ENCODE peak calls at places on chromosome 3, in seven cellular contexts. D, C, Y, V, Z, K and M are unnamed samples. For H3K27me3, the result is how much of the 10 kb centered on the place peaks cover.

GRCh38 chr3:103308921-103309320 is 874.1 kb downstream of the ZPLD1 start:
- DNase-seq in C (no peak), Y (no peak), D (no peak), V (no peak), K (no peak), Z (peak), M (peak)

GRCh38 chr3:149964296-149964695 is 6.4 kb downstream of the PFN2 start:
- DNase-seq in D (no peak), K (no peak), Y (no peak), C (no peak), V (no peak), Z (no peak), M (no peak)

GRCh38 chr3:48662753-48663488 is at the start of gene CELSR3:
- DNase-seq in K (no peak), Y (peak), V (peak), D (no peak), Z (peak), C (no peak), M (no peak)

GRCh38 chr3:76403556-76403955 is 618.2 kb upstream of the ZNF717 start:
- DNase-seq in Y (peak), V (no peak), C (no peak), D (no peak), K (no peak), Z (no peak), M (no peak)

GRCh38 chr3:145939431-145939830 is 221.6 kb downstream of the PLOD2 start:
- DNase-seq in K (no peak), Z (no peak), V (no peak), C (no peak), Y (no peak), D (no peak), M (no peak)

GRCh38 chr3:17802993-17803392 is 60.6 kb upstream of the TBC1D5 start:
- DNase-seq in Y (no peak), C (no peak), K (no peak), V (no peak), D (no peak), Z (no peak), M (no peak)

GRCh38 chr3:175185903-175186302 is 326.8 kb downstream of the NAALADL2 start:
- DNase-seq in Z (no peak), K (no peak), C (no peak), V (no peak), Y (no peak), D (no peak), M (no peak)

GRCh38 chr3:99920530-99921376 is 103.1 kb downstream of the CMSS1 start:
- DNase-seq in K (no peak), Y (no peak), C (no peak), D (no peak), V (peak), Z (peak), M (no peak)

GRCh38 chr3:195863121-195864061 is 45.0 kb downstream of the TNK2 start:
- DNase-seq in V (peak), D (peak), Z (peak), K (peak), C (peak), Y (peak), M (no peak)

GRCh38 chr3:185959609-185960517 is 22.0 kb upstream of the TRA2B start:
- DNase-seq in C (no peak), V (no peak), Y (no peak), Z (peak), D (no peak), K (no peak), M (no peak)

GRCh38 chr3:177337548-177338331 is 140.5 kb upstream of the TBL1XR1 start:
- DNase-seq in V (no peak), Z (no peak), Y (no peak), K (no peak), D (no peak), C (no peak), M (no peak)

GRCh38 chr3:170700054-170700404 is 114.2 kb upstream of the SLC7A14 start:
- DNase-seq in V (no peak), Z (no peak), Y (no peak), K (no peak), D (no peak), C (no peak), M (no peak)

GRCh38 chr3:136753112-136753939 is 1.1 kb upstream of the STAG1 start:
- DNase-seq in C (no peak), D (no peak), Z (no peak), V (no peak), Y (no peak), K (no peak), M (no peak)

GRCh38 chr3:101542952-101543351 is 18.7 kb upstream of the TRMT10C start:
- DNase-seq in Z (no peak), D (no peak), V (no peak), C (no peak), Y (no peak), K (no peak), M (no peak)

GRCh38 chr3:3998140-3998977 is 199.1 kb downstream of the LRRN1 start:
- DNase-seq in V (no peak), C (peak), D (peak), Z (peak), K (no peak), Y (no peak), M (peak)

GRCh38 chr3:46080124-46080991 is 53.1 kb upstream of the XCR1 start:
- DNase-seq in D (no peak), Y (no peak), K (no peak), Z (no peak), V (no peak), C (no peak), M (no peak)

GRCh38 chr3:13020159-13020558 is 53.1 kb downstream of the IQSEC1 start:
- DNase-seq in V (no peak), C (no peak), Y (no peak), K (peak), D (no peak), Z (no peak), M (no peak)

GRCh38 chr3:13021934-13022265 is 51.3 kb downstream of the IQSEC1 start:
- DNase-seq in Y (no peak), V (no peak), D (no peak), K (peak), Z (no peak), C (no peak), M (no peak)

GRCh38 chr3:13019706-13020105 is 53.5 kb downstream of the IQSEC1 start:
- DNase-seq in K (peak), C (no peak), Z (peak), D (no peak), V (no peak), Y (no peak), M (no peak)

GRCh38 chr3:13022348-13023250 is 50.6 kb downstream of the IQSEC1 start:
- DNase-seq in Z (peak), C (no peak), D (peak), V (peak), K (peak), Y (peak), M (no peak)

GRCh38 chr3:13021141-13021933 is 51.9 kb downstream of the IQSEC1 start:
- DNase-seq in Y (no peak), V (no peak), C (no peak), D (no peak), Z (no peak), K (peak), M (no peak)
- H3K4me3 ChIP-seq in Y (peak), V (no peak), C (no peak), D (no peak), Z (no peak), K (peak), M (no peak)

GRCh38 chr3:69305011-69305410 is 80.9 kb downstream of the FRMD4B start:
- DNase-seq in K (no peak), V (no peak), C (no peak), Y (no peak), D (no peak), Z (no peak), M (no peak)
- H3K27ac ChIP-seq in K (no peak), V (no peak), C (no peak), Y (no peak), D (no peak), Z (no peak), M (no peak)

DNA sequence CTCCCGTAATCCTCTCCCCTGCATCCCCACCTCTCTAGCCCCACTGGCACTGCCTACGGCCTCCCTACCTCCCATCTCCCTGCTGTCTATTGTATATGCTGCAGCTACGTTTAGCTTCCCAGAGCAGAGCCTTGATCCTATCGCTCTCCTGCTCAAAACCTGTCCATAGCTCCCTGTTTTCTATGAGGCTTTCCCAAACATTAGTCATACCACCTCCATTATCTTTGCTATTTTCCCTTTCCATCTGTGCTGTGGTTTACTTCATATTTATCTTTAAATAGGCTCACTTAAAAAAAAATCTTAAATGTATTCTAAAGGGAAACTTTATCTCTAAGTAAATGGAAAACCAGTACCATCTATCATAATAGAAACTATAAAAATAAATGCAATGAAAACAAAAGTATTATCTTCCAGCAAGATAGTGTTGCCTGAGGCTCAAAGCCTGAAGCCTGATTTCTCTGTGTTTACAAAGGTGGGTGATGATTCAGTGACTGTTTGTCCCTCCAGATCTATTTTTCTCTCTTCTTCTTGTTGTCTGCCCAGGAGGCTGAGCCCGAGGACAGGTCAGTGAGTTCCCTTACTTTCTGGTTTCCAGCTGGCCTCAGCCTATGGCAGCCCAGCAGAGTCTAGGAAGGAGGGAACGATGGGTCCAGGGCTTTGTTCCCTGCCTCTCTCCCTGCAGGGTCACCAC is 397.1 kb upstream of the CFAP20DC start:
- DNase-seq in C (no peak), V (no peak), Z (no peak), Y (no peak), K (no peak), D (no peak), M (no peak)
- H3K27me3 ChIP-seq in C (under half), V (under half), Z (under half), Y (under half), K (under half), D (under half), M (under half)

DNA sequence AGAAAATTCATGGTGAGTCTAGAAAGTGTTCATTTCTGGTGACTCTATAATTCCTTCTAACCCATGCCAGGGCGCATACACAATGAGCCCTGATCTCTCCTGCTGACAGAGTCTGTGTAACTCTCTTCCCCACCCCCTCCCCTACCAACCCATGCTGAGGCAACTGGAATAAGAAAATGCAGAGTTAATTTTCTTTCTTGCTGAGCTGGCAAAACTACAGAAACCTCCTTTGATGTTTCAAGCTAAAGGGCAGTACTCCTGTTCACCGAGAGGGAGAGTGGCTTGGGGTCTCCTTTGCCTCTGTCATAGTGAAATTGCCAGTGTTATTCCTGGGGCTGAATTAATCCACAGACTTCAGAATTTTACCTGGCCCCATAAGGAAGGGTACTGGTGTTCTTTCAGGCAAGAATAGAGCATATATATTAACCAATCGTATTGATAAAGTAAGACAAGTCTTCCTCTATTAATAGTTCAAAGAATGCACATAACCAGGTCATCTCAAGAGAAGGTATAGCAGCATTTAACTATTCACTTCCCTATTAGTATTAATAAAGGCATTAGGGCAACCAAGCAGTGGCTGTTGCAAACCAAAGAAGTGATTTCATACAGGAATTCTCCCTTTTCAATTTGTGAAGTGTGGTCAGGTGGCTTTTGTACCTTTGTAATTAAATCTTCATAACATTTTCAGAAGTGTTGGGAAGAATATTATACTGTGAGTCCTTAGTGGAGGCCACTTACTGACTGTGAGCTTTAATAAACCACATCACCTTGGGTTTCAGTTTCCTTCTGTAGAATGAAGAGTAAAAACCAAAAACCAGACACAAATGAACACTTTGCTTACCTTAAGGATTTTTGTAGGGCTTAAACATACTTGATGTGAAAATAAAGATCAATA is 4.1 kb downstream of the GAP43 start:
- DNase-seq in Z (peak), C (no peak), K (no peak), V (no peak), Y (no peak), D (no peak), M (no peak)
- H3K4me3 ChIP-seq in Z (no peak), C (no peak), K (no peak), V (no peak), Y (no peak), D (no peak), M (no peak)

GRCh38 chr3:25447285-25447684 is 19.2 kb downstream of the RARB start:
- DNase-seq in Z (no peak), D (no peak), V (no peak), Y (no peak), K (no peak), C (no peak), M (no peak)

GRCh38 chr3:25447925-25448324 is 19.9 kb downstream of the RARB start:
- DNase-seq in D (no peak), C (no peak), Z (no peak), K (no peak), Y (no peak), V (no peak), M (no peak)

GRCh38 chr3:25452185-25452584 is 24.1 kb downstream of the RARB start:
- DNase-seq in V (no peak), D (no peak), Y (no peak), K (no peak), Z (no peak), C (no peak), M (no peak)

GRCh38 chr3:25448750-25449684 is 21.0 kb downstream of the RARB start:
- DNase-seq in V (peak), K (peak), D (no peak), Y (no peak), C (no peak), Z (peak), M (no peak)

DNA sequence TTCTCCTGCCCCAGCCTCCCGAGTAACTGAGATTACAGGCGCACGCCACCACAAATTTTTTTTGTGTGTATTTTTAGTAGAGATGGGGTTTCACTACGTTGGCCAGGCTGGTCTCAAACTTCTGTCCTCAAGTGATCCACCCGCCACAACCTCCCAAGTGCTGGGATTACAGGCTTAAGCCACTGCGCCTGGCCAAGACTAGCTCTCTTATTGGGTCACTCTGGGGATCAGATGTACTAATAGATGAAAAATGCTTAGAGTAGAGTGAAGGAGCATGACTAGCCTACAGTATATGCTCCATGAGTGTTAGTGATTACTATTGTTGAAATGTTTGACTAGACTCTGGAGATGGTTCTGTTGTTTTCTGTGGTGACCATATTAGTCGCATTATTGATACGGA is 21.8 kb downstream of the RARB start:
- DNase-seq in K (no peak), D (no peak), V (no peak), Y (no peak), Z (no peak), C (no peak), M (no peak)
- H3K27ac ChIP-seq in K (peak), D (no peak), V (peak), Y (no peak), Z (no peak), C (no peak), M (no peak)

DNA sequence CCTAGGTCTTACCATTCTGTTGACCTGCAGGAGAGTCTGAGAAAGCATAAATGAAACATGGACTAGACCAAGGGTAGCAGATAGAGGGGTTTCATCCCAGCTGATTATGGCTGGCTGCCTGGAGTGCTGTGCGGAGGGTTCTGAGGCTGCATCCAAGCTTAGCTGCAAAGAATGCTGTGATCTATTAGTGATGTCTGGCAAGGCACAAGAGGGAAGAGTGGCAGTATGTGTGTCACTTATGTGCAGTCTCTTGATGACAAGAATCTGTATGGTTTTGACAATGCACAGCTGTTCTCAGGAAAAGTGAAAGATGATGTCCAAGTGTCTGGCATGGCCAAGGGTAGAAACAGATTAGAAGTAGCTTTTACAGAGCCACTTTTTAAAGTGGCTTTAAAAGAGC is 54.3 kb downstream of the SLC6A11 start:
- DNase-seq in Y (no peak), V (no peak), D (no peak), Z (no peak), C (no peak), K (no peak), M (no peak)
- H3K27me3 ChIP-seq in Y (under half), V (under half), D (under half), Z (under half), C (under half), K (under half), M (under half)

GRCh38 chr3:73616056-73616455 is 8.7 kb downstream of the PDZRN3 start:
- DNase-seq in K (no peak), Y (no peak), Z (no peak), C (no peak), V (no peak), D (no peak), M (no peak)
- H3K4me3 ChIP-seq in K (no peak), Y (no peak), Z (no peak), C (no peak), V (no peak), D (no peak), M (no peak)

GRCh38 chr3:120425196-120425595 is 25.6 kb downstream of the FSTL1 start:
- DNase-seq in Z (no peak), D (no peak), Y (no peak), V (no peak), K (no peak), C (no peak), M (no peak)
- H3K27ac ChIP-seq in Z (no peak), D (no peak), Y (no peak), V (peak), K (no peak), C (no peak), M (no peak)